ENCODE peak calls at places on chromosomes 5 and 9, in seven cellular contexts. I is H54, W is adrenal gland, U is suprapubic skin, D is H1, T is body of pancreas, M is breast epithelium. C is an unnamed sample.

GRCh38 chr9:130769004-130769403 is 66.0 kb upstream of the ABL1 start:
- DNase-seq in I (no peak), W (no peak), U (no peak), D (no peak), T (no peak), M (no peak), C (no peak)

GRCh38 chr9:13002740-13003139 is 227.9 kb downstream of the LURAP1L start:
- DNase-seq in I (no peak), W (no peak), U (no peak), D (no peak), T (no peak), M (no peak), C (peak)

GRCh38 chr9:69097053-69097452 is 61.5 kb downstream of the FXN start:
- DNase-seq in I (peak), W (no peak), U (no peak), D (no peak), T (no peak), M (no peak), C (no peak)

GRCh38 chr9:130998596-130999264 is 10.2 kb upstream of the LAMC3 start:
- DNase-seq in I (no peak), W (no peak), U (no peak), D (no peak), T (no peak), M (no peak), C (no peak)

GRCh38 chr9:3468407-3469205 is 57.2 kb downstream of the RFX3 start:
- DNase-seq in I (no peak), W (no peak), U (no peak), D (no peak), T (no peak), M (no peak), C (no peak)

GRCh38 chr5:151738125-151738848 is 20.1 kb downstream of the ATOX1 start:
- DNase-seq in I (no peak), W (peak), U (no peak), D (no peak), T (no peak), M (no peak), C (no peak)

GRCh38 chr9:87549774-87550173 is 52.1 kb downstream of the DAPK1 start:
- DNase-seq in I (no peak), W (no peak), U (no peak), D (no peak), T (no peak), M (no peak), C (no peak)

GRCh38 chr9:133779081-133779480 is 40.9 kb upstream of the SARDH start:
- DNase-seq in I (no peak), W (no peak), U (no peak), D (no peak), T (no peak), M (no peak), C (no peak)

GRCh38 chr5:177317959-177318377 is 6.3 kb upstream of the MXD3 start:
- DNase-seq in I (peak), W (peak), U (no peak), D (no peak), T (peak), M (peak), C (peak)

GRCh38 chr5:78345485-78345884 is 14.9 kb upstream of the SCAMP1 start:
- DNase-seq in I (no peak), W (no peak), U (no peak), D (no peak), T (no peak), M (no peak), C (no peak)

GRCh38 chr9:113591899-113592625 is 128.5 kb downstream of the RGS3 start:
- DNase-seq in I (no peak), W (no peak), U (no peak), D (no peak), T (no peak), M (no peak), C (no peak)

GRCh38 chr9:111842313-111842712 is 47.6 kb upstream of the SHOC1 start:
- DNase-seq in I (no peak), W (peak), U (no peak), D (no peak), T (no peak), M (no peak), C (no peak)

GRCh38 chr5:110031402-110032140 is 341.8 kb downstream of the MAN2A1 start:
- DNase-seq in I (no peak), W (peak), U (no peak), D (no peak), T (peak), M (no peak), C (no peak)

GRCh38 chr5:172353271-172353807 is 69.8 kb upstream of the UBTD2 start:
- DNase-seq in I (no peak), W (no peak), U (no peak), D (no peak), T (no peak), M (no peak), C (no peak)

GRCh38 chr9:17588395-17588794 is 9.5 kb downstream of the SH3GL2 start:
- DNase-seq in I (no peak), W (no peak), U (no peak), D (no peak), T (no peak), M (no peak), C (no peak)

GRCh38 chr9:35163413-35163812 is 1.6 kb downstream of the UNC13B start:
- DNase-seq in I (no peak), W (no peak), U (no peak), D (no peak), T (no peak), M (no peak), C (no peak)

GRCh38 chr5:176721509-176721908 is 74.2 kb downstream of the TSPAN17 start:
- DNase-seq in I (no peak), W (no peak), U (no peak), D (no peak), T (no peak), M (no peak), C (no peak)

GRCh38 chr5:66230551-66230950 is 86.5 kb downstream of the SREK1 start:
- DNase-seq in I (no peak), W (no peak), U (no peak), D (no peak), T (no peak), M (no peak), C (no peak)

GRCh38 chr9:114061830-114062474 is 16.1 kb downstream of the AMBP start:
- DNase-seq in I (no peak), W (no peak), U (no peak), D (no peak), T (no peak), M (no peak), C (no peak)

GRCh38 chr9:16704096-16704488 is 166.4 kb downstream of the BNC2 start:
- DNase-seq in I (no peak), W (no peak), U (no peak), D (no peak), T (no peak), M (no peak), C (no peak)

GRCh38 chr5:155665371-155665770 is 651.8 kb downstream of the KIF4B start:
- DNase-seq in I (no peak), W (no peak), U (no peak), D (no peak), T (no peak), M (no peak), C (no peak)

GRCh38 chr9:16469184-16469583 is 401.3 kb downstream of the BNC2 start:
- DNase-seq in I (no peak), W (no peak), U (no peak), D (no peak), T (no peak), M (no peak), C (no peak)

GRCh38 chr5:67035098-67035740 is 161.4 kb downstream of the CD180 start:
- DNase-seq in I (no peak), W (no peak), U (no peak), D (no peak), T (no peak), M (no peak), C (no peak)

GRCh38 chr9:5140151-5140550 is 45.3 kb downstream of the INSL6 start:
- DNase-seq in I (no peak), W (no peak), U (no peak), D (no peak), T (no peak), M (no peak), C (no peak)

GRCh38 chr5:174692381-174692780 is 32.0 kb upstream of the MSX2 start:
- DNase-seq in I (no peak), W (no peak), U (no peak), D (no peak), T (no peak), M (no peak), C (no peak)

GRCh38 chr5:94337617-94338016 is 280.8 kb downstream of the KIAA0825 start:
- DNase-seq in I (no peak), W (no peak), U (no peak), D (no peak), T (no peak), M (no peak), C (no peak)

DNA sequence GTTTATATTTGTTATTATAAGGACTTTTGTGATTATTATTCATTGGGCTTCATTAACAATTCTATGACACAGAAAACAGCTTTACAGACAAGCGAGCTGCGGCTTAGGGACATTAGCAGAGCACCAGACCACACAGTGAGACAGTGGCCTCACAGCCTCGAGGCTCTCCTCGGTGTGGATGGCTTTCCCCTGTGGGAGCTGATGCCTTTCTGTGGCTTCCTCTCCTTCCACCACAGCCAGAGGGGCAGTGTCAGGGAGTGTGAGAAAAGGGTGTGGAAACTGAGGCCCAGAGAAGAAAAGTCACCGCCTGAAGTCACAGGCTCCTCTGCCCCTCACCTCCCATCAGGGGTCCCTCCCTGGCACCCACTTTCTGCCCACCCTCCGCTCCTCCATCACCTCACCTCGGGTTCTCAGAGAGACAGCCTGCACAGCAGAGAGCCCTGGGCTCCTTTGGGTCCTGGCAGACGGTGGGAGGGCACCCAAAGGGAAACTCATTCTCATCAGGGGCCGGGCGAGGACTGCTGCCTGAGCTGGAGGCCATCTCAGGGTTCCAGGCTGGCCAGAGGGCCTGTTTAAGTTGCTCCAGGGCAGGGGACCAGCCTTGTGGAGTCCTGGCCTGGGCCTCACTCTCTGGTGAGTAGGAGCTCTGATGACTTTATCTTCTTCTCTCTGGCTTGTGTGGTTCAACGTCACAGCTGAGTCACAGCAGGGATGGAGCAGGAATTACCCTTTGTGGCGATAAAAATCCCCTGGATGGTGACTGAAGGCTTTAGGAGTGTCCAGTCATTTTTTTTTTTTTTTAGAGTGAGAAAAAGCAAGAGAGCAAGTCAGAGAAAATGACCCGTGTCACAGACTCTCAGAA is 830 bp downstream of the TRAF1 start:
- DNase-seq in I (peak), W (no peak), U (no peak), D (no peak), T (no peak), M (no peak), C (no peak)
- TF ChIP-seq POLR2A in I (peak), W (peak), U (no peak), D (no peak), T (peak), M (no peak), C (no peak)

GRCh38 chr9:95507456-95508241 is 9.1 kb downstream of the PTCH1 start:
- DNase-seq in I (peak), W (peak), U (peak), D (no peak), T (peak), M (peak), C (peak)

GRCh38 chr9:95508242-95508967 is 8.4 kb downstream of the PTCH1 start:
- DNase-seq in I (no peak), W (peak), U (no peak), D (no peak), T (no peak), M (no peak), C (no peak)

GRCh38 chr9:95505676-95506437 is 10.9 kb downstream of the PTCH1 start:
- DNase-seq in I (peak), W (peak), U (no peak), D (no peak), T (peak), M (no peak), C (peak)

GRCh38 chr9:95506438-95506691 is 10.4 kb downstream of the PTCH1 start:
- DNase-seq in I (peak), W (peak), U (no peak), D (no peak), T (peak), M (no peak), C (peak)

DNA sequence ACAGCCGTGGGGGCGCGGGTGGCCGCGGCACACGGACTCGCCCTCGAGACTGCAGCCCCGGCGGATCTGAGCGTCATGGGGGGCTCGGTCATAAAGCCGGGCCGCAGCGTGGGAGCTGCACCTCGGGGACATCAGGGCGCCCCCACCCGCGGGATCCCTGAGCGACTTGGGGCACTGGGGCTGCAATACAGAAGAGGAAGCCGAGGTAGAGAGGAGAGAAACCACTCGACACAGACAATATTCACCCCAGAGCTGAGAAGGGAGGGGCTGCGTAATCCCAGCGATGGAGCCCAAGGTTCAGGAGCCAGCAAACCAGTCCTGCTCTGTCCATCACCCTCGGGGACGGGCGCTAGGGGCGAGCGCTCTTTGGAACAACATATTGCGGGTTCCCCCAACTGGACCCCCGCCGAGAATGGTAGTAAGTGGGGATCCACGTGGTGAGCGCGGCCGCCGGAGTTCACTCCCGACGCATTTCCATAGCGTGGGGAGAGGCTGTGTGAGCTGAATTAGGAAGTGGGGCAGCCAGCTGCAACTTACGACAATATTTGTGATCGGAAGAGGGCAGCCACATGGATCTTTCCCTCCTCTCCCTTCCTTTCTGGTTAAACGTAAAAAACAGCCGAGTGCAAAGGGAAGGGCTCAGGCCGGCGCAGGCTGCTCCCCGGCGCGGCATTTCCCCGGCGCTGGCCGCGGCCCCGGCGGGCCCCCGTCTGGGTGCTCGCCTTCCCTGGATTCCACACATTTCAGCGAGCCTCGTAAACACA is 9.9 kb downstream of the PTCH1 start:
- DNase-seq in I (peak), W (peak), U (peak), D (no peak), T (peak), M (no peak), C (peak)
- TF ChIP-seq POLR2A in I (peak), W (no peak), U (no peak), D (no peak), T (peak), M (peak), C (no peak)

GRCh38 chr5:1523793-1524480 is at the start of gene LPCAT1:
- DNase-seq in I (peak), W (peak), U (peak), D (no peak), T (peak), M (no peak), C (peak)
- TF ChIP-seq POLR2A in I (peak), W (peak), U (no peak), D (peak), T (peak), M (no peak), C (peak)

GRCh38 chr5:180072256-180072548 is 643 bp upstream of the RNF130 start:
- DNase-seq in I (no peak), W (no peak), U (no peak), D (no peak), T (no peak), M (no peak), C (no peak)

GRCh38 chr5:180069589-180070247 is 1.8 kb downstream of the RNF130 start:
- DNase-seq in I (no peak), W (peak), U (no peak), D (no peak), T (no peak), M (peak), C (peak)

GRCh38 chr5:180070726-180071417 is 687 bp downstream of the RNF130 start:
- DNase-seq in I (peak), W (peak), U (no peak), D (no peak), T (peak), M (peak), C (peak)

GRCh38 chr5:180072556-180072955 is 997 bp upstream of the RNF130 start:
- DNase-seq in I (no peak), W (no peak), U (peak), D (no peak), T (no peak), M (no peak), C (no peak)

GRCh38 chr5:180071418-180072255 is at the start of gene RNF130:
- DNase-seq in I (peak), W (peak), U (peak), D (no peak), T (peak), M (peak), C (peak)
- TF ChIP-seq POLR2A in I (peak), W (peak), U (peak), D (peak), T (peak), M (no peak), C (peak)

C was measured in heart left ventricle.